ENCODE peak calls at places on chromosomes 13 and 19, in eight cellular contexts. S is foreskin keratinocyte, O is uterus, E is right lobe of liver, G is lower lobe of right lung, F is omental fat pad, Z is mucosa of descending colon, N is fibroblast of lung. J is an unnamed sample.

GRCh38 chr19:17479325-17479791 is 9.0 kb downstream of the SLC27A1 start:
- DNase-seq in S (no peak), O (no peak), E (no peak), G (no peak), F (no peak), Z (no peak), N (peak; percentile 73), J (no peak)

GRCh38 chr19:43560687-43561086 is 14.6 kb downstream of the XRCC1 start:
- DNase-seq in S (no peak), O (no peak), E (no peak), G (no peak), F (no peak), Z (no peak), N (no peak), J (no peak)

GRCh38 chr13:24145231-24145630 is 15.3 kb upstream of the SPATA13 start:
- DNase-seq in S (no peak), O (no peak), E (no peak), G (no peak), F (no peak), Z (no peak), N (no peak), J (no peak)

GRCh38 chr19:4310247-4311121 is 6.1 kb downstream of the FSD1 start:
- DNase-seq in S (no peak), O (no peak), E (no peak), G (no peak), F (no peak), Z (no peak), N (no peak), J (no peak)

GRCh38 chr13:113802090-113802531 is 43.1 kb downstream of the TMEM255B start:
- DNase-seq in S (peak; percentile 47), O (peak; percentile 53), E (no peak), G (peak; percentile 54), F (no peak), Z (peak; percentile 60), N (peak; percentile 72), J (peak; percentile 29)

GRCh38 chr19:39246951-39247669 is 1.5 kb downstream of the IFNL4 start:
- DNase-seq in S (no peak), O (no peak), E (peak; percentile 24), G (peak; percentile 52), F (no peak), Z (peak; percentile 50), N (peak; percentile 12), J (no peak)

GRCh38 chr13:43057653-43058317 is 34.4 kb downstream of the DNAJC15 start:
- DNase-seq in S (no peak), O (no peak), E (no peak), G (no peak), F (no peak), Z (no peak), N (peak; percentile 58), J (no peak)

GRCh38 chr13:93670858-93671257 is 444.3 kb downstream of the GPC6 start:
- DNase-seq in S (no peak), O (no peak), E (no peak), G (no peak), F (no peak), Z (no peak), N (no peak), J (no peak)

GRCh38 chr13:32056316-32056715 is 24.7 kb downstream of the FRY start:
- DNase-seq in S (no peak), O (no peak), E (no peak), G (no peak), F (no peak), Z (no peak), N (no peak), J (no peak)

GRCh38 chr19:16248380-16249023 is 50.8 kb downstream of the AP1M1 start:
- DNase-seq in S (no peak), O (no peak), E (no peak), G (no peak), F (no peak), Z (peak; percentile 34), N (no peak), J (no peak)

GRCh38 chr19:16244091-16244490 is 46.4 kb downstream of the AP1M1 start:
- DNase-seq in S (no peak), O (no peak), E (no peak), G (no peak), F (no peak), Z (no peak), N (peak; percentile 15), J (no peak)

GRCh38 chr19:16249826-16250434 is 52.2 kb downstream of the AP1M1 start:
- DNase-seq in S (no peak), O (no peak), E (no peak), G (no peak), F (no peak), Z (no peak), N (peak; percentile 16), J (no peak)

GRCh38 chr19:16252459-16253205 is 54.9 kb downstream of the AP1M1 start:
- DNase-seq in S (no peak), O (no peak), E (no peak), G (peak; percentile 67), F (no peak), Z (no peak), N (no peak), J (peak; percentile 73)

GRCh38 chr19:16247353-16248182 is 49.9 kb downstream of the AP1M1 start:
- DNase-seq in S (peak; percentile 26), O (peak; percentile 89), E (peak; percentile 86), G (peak; percentile 90), F (peak; percentile 94), Z (peak; percentile 85), N (peak; percentile 47), J (peak; percentile 88)
- TF ChIP-seq CTCF in S (peak; percentile 90), O (peak; percentile 97), E (peak; percentile 86), G (peak; percentile 96), F (peak; percentile 82), Z (peak; percentile 83), N (peak; percentile 93), J (peak; percentile 94)

GRCh38 chr19:46890423-46891170 is 29.8 kb downstream of the ARHGAP35 start:
- DNase-seq in S (peak; percentile 51), O (no peak), E (no peak), G (no peak), F (no peak), Z (no peak), N (peak; percentile 86), J (no peak)
- TF ChIP-seq CTCF in S (no peak), O (no peak), E (peak; percentile 7), G (no peak), F (no peak), Z (no peak), N (no peak), J (no peak)

DNA sequence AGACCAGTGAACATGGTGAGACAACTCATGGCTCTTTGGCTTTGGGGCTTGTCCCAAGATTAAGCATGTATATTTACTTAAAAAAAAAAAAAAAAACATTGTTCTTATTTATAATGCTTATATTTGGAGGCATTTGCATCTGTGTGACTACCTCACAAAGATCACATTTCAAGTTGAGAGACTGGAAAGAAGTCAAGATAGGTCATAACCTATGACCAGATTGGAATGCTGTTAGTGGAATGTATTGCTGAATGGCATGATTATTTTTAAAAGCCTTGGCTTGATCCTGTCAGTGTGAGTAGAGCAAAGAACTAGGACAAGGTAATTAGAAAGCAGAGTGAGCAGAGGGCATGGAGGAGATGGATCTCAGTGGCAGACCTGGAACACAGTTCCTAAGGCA is 214.6 kb downstream of the OXGR1 start:
- DNase-seq in S (no peak), O (no peak), E (no peak), G (no peak), F (no peak), Z (no peak), N (no peak), J (no peak)
- TF ChIP-seq CTCF in S (no peak), O (no peak), E (no peak), G (no peak), F (no peak), Z (no peak), N (no peak), J (no peak)

GRCh38 chr13:44573790-44574465 is 2.2 kb downstream of the TSC22D1 start:
- DNase-seq in S (peak; percentile 39), O (no peak), E (no peak), G (no peak), F (no peak), Z (no peak), N (peak; percentile 83), J (no peak)
- TF ChIP-seq CTCF in S (peak; percentile 45), O (no peak), E (peak; percentile 20), G (no peak), F (no peak), Z (no peak), N (peak; percentile 61), J (peak; percentile 14)

GRCh38 chr19:6551607-6552450 is 21.0 kb downstream of the TNFSF9 start:
- DNase-seq in S (no peak), O (no peak), E (peak; percentile 19), G (peak; percentile 50), F (no peak), Z (peak; percentile 71), N (peak; percentile 70), J (no peak)
- TF ChIP-seq CTCF in S (peak; percentile 52), O (no peak), E (no peak), G (peak; percentile 24), F (no peak), Z (no peak), N (no peak), J (peak; percentile 32)

GRCh38 chr19:2974342-2974932 is 2.9 kb upstream of the TLE6 start:
- DNase-seq in S (no peak), O (peak; percentile 84), E (no peak), G (peak; percentile 64), F (no peak), Z (no peak), N (peak; percentile 14), J (no peak)

GRCh38 chr19:2977686-2978466 is 512 bp downstream of the TLE6 start:
- DNase-seq in S (no peak), O (no peak), E (no peak), G (no peak), F (no peak), Z (no peak), N (no peak), J (no peak)

GRCh38 chr19:2976609-2977000 is 759 bp upstream of the TLE6 start:
- DNase-seq in S (no peak), O (no peak), E (no peak), G (no peak), F (no peak), Z (no peak), N (no peak), J (no peak)

GRCh38 chr19:2978467-2978767 is 1.1 kb downstream of the TLE6 start:
- DNase-seq in S (no peak), O (no peak), E (no peak), G (no peak), F (no peak), Z (no peak), N (no peak), J (no peak)

DNA sequence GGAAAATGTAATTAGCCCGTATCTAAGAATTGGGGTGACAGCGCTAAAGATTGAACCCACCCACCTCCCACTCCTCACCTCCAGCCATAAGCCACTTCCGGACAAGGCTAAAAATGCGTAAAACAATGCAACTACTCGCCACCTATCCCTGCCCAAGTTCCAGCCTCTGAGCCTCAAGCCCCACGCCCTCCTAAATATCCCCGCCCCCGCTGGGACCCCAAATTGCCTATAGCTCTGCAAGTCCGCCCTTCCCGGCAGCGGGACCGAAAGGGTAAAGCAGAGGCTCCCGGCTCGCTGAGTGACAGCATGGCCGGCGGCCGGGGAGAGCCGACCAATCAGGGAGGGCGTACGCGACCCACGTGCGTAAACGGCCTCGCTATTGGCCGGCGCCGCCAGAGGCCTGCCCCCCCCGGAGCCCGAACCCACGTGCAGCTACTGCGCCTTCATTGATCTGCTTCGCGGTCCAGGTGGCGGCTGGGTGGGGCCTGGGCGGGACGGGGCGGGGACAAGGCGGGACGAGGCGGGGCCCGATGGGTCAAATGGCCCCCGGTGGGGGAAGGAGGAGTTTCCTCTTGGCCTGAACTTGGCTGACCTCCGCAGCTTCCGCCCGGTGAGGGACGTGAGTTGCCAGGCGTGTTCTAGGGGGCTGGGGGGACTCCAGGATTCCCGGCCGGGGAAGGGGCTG is at the start of gene TLE6:
- DNase-seq in S (peak; percentile 85), O (peak; percentile 95), E (peak; percentile 98), G (peak; percentile 97), F (peak; percentile 83), Z (peak; percentile 98), N (peak; percentile 90), J (peak; percentile 86)
- TF ChIP-seq CTCF in S (no peak), O (no peak), E (no peak), G (no peak), F (no peak), Z (no peak), N (no peak), J (no peak)